ENCODE peak calls at places on chromosome 10, in nine cellular contexts. C is BJ, B is heart right ventricle, T is fibroblast of the aortic adventitia, P is AG04450, I is neural crest cell, Z is GM13977, M is Calu3, O is A549. R is an unnamed sample.

GRCh38 chr10:116907588-116907987 is 58.3 kb downstream of the ENO4 start:
- DNase-seq in C (no peak), B (no peak), T (no peak), P (no peak), I (no peak), Z (no peak), M (no peak), O (no peak), R (no peak)

GRCh38 chr10:8248868-8249267 is 194.4 kb downstream of the GATA3 start:
- DNase-seq in C (no peak), B (no peak), T (no peak), P (no peak), I (no peak), Z (no peak), M (no peak), O (no peak), R (no peak)

GRCh38 chr10:4240641-4241197 is 455.7 kb upstream of the KLF6 start:
- DNase-seq in C (peak), B (no peak), T (peak), P (peak), I (no peak), Z (no peak), M (no peak), O (no peak), R (no peak)

GRCh38 chr10:73648975-73649829 is 6.6 kb downstream of the SYNPO2L start:
- DNase-seq in C (no peak), B (no peak), T (no peak), P (no peak), I (no peak), Z (no peak), M (no peak), O (no peak), R (no peak)

GRCh38 chr10:72337039-72337629 is 17.6 kb downstream of the DNAJB12 start:
- DNase-seq in C (no peak), B (peak), T (peak), P (no peak), I (peak), Z (peak), M (peak), O (peak), R (peak)

GRCh38 chr10:129909080-129909479 is 55.0 kb downstream of the EBF3 start:
- DNase-seq in C (no peak), B (no peak), T (no peak), P (no peak), I (no peak), Z (no peak), M (no peak), O (no peak), R (no peak)

GRCh38 chr10:100009283-100009792 is 409 bp downstream of the DNMBP start:
- DNase-seq in C (no peak), B (peak), T (peak), P (no peak), I (peak), Z (no peak), M (no peak), O (peak), R (no peak)

GRCh38 chr10:79146611-79147130 is 77.9 kb downstream of the ZMIZ1 start:
- DNase-seq in C (no peak), B (peak), T (peak), P (no peak), I (no peak), Z (no peak), M (no peak), O (no peak), R (no peak)

GRCh38 chr10:119542990-119543813 is 683 bp upstream of the RGS10 start:
- DNase-seq in C (no peak), B (peak), T (peak), P (no peak), I (peak), Z (peak), M (peak), O (peak), R (no peak)

GRCh38 chr10:2980116-2980515 is 87.2 kb upstream of the PFKP start:
- DNase-seq in C (no peak), B (no peak), T (peak), P (no peak), I (no peak), Z (no peak), M (no peak), O (no peak), R (no peak)

GRCh38 chr10:7234109-7234508 is 176.7 kb downstream of the SFMBT2 start:
- DNase-seq in C (no peak), B (no peak), T (no peak), P (no peak), I (no peak), Z (no peak), M (no peak), O (no peak), R (no peak)

GRCh38 chr10:76546411-76546810 is 1091.2 kb downstream of the KCNMA1 start:
- DNase-seq in C (no peak), B (no peak), T (no peak), P (no peak), I (no peak), Z (no peak), M (no peak), O (no peak), R (no peak)

GRCh38 chr10:130337305-130337640 is 201.1 kb downstream of the GLRX3 start:
- DNase-seq in C (no peak), B (no peak), T (no peak), P (no peak), I (no peak), Z (no peak), M (no peak), O (no peak), R (no peak)

GRCh38 chr10:123039632-123039930 is 30.8 kb downstream of the ACADSB start:
- DNase-seq in C (no peak), B (no peak), T (no peak), P (no peak), I (no peak), Z (no peak), M (no peak), O (no peak), R (no peak)

GRCh38 chr10:129883637-129884389 is 80.3 kb downstream of the EBF3 start:
- DNase-seq in C (no peak), B (no peak), T (no peak), P (no peak), I (no peak), Z (no peak), M (no peak), O (no peak), R (no peak)

GRCh38 chr10:13453896-13454295 is 74.9 kb downstream of the BEND7 start:
- DNase-seq in C (no peak), B (no peak), T (no peak), P (no peak), I (no peak), Z (no peak), M (peak), O (no peak), R (no peak)

GRCh38 chr10:13448216-13448615 is 80.6 kb downstream of the BEND7 start:
- DNase-seq in C (no peak), B (no peak), T (peak), P (no peak), I (no peak), Z (no peak), M (no peak), O (no peak), R (no peak)

GRCh38 chr10:13449296-13449695 is 79.5 kb downstream of the BEND7 start:
- DNase-seq in C (no peak), B (no peak), T (no peak), P (no peak), I (no peak), Z (no peak), M (no peak), O (no peak), R (peak)

DNA sequence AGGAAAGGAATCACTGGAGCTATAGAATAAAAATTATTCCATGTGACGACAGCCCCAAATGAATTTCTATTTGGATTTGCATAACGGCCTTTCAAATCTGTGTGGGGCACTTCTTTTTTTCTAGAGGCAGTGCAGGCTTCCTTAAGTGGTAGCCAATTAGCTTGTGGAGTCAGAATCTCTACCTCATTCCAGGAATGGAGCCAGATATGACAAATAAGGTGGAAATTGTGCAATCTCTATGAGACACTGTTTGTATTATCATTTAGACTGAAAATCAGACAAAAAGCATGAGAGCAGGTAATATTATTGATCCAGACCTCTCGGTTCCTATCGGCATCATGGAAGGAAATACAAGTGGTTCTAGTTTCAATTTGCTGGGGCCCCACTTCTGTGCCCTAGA is 78.7 kb downstream of the BEND7 start:
- DNase-seq in C (peak), B (no peak), T (peak), P (no peak), I (no peak), Z (no peak), M (no peak), O (no peak), R (no peak)
- TF ChIP-seq CTCF in C (no peak), B (no peak), T (no peak), P (no peak), I (no peak), Z (no peak), M (no peak), O (no peak), R (no peak)

DNA sequence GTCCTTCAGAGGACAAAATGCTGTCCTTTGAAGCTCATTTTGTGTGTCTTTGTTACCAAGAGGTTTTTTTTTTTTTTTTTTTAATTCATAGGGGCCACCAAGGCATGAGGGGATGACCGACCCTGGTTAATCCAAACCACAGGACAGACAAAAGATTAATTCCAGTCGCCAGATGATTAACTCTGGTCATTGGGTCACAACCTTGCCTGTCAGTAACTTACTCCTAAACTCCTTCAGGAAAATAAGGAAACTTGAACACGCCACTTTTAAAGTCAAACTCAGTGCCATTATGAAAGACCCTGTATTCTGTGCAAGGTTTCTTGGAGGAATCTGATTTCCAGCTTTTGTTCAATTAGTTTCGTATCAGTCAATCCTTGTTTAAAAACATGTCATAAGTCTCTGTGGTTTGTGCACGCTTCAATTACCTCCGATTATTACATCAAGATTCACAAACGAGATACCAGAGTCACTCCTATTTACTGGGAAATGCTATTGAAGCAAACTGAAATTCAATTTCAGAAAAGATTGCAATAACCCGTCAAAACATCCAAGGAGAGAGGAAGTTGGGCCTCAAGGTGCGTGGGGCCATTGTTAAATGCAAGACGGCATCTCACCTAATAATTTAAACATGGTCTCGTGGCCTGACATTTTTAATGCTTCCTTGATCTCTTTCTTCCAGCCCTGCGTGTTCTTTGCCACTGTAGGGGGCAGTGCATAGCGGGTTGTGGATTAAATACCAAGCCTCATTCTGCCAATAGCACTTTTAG is 44.0 kb downstream of the NRP1 start:
- DNase-seq in C (no peak), B (no peak), T (no peak), P (no peak), I (no peak), Z (no peak), M (peak), O (peak), R (no peak)
- TF ChIP-seq CTCF in C (no peak), B (peak), T (peak), P (no peak), I (peak), Z (no peak), M (no peak), O (peak), R (peak)

GRCh38 chr10:75405201-75406143 is 3.9 kb upstream of the ZNF503 start:
- DNase-seq in C (no peak), B (no peak), T (peak), P (no peak), I (peak), Z (no peak), M (peak), O (no peak), R (peak)

GRCh38 chr10:75407716-75408511 is 6.3 kb upstream of the ZNF503 start:
- DNase-seq in C (no peak), B (peak), T (peak), P (no peak), I (peak), Z (peak), M (no peak), O (no peak), R (no peak)

GRCh38 chr10:75404335-75405200 is 3.0 kb upstream of the ZNF503 start:
- DNase-seq in C (no peak), B (peak), T (peak), P (no peak), I (peak), Z (no peak), M (peak), O (no peak), R (no peak)

GRCh38 chr10:75407296-75407715 is 5.7 kb upstream of the ZNF503 start:
- DNase-seq in C (no peak), B (no peak), T (no peak), P (no peak), I (peak), Z (peak), M (no peak), O (no peak), R (no peak)

DNA sequence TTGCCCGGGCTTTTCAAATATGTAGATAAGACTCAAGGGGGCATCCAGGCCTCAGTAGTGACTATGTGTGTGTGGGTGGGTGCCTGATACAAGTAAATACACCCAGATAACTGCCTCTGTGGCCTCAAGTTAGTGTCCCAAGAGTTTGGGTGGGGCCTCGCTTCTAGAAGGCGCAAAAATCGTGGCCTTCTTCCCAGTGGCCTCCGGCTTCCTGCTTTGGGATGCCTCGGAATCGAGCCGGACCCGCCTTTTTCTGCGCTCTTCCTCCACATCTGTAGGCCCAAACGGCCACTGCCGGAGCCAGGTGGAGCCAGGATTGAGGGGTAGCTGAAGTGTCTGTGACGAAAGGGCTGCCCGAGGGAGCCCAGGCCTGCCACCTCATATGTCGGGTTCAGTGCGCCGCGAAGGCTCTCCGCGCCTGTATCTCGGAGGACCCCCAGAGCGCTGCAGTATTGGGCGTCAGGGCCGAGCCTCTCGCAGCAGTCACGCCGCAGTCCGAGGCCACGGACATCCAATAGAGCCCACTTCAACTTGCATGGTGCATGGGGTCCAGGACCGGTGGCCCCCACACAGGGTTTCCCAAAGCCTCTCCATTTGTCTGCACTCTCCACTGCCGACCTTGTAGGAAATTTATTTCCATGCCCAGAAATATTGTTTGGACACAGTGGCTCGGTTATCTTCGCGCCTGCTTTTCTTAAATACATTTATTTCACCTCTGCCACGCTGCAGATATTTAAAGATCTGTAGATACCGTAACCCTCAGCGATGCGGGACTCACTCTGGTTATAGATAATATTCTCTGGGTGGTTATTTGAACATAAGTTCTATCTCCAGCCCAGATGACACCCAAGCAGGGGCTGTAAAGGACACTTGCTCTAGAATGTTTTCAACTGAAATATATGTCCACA is 4.8 kb upstream of the ZNF503 start:
- DNase-seq in C (no peak), B (no peak), T (peak), P (no peak), I (peak), Z (no peak), M (no peak), O (no peak), R (no peak)
- TF ChIP-seq CTCF in C (no peak), B (no peak), T (no peak), P (no peak), I (no peak), Z (no peak), M (no peak), O (no peak), R (no peak)

DNA sequence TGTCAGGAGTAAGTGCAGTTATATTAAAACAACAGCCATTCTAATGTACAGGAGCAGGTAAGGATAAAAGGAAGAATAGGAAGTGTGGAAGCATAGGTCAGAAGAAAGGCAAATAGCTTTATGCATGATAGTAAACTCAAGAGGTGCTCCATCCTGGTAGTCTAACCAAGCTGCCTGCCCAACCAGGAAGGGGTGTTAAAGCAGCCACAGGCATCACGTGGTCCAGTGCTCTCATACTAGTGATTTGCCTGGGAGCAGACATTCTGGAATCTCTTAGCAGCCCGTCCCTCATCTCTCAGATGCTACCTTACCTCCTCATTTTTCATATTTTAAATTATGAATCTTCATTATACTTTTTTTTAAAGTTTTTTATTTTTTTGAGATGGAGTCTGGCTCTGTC is 18.5 kb downstream of the ABRAXAS2 start:
- DNase-seq in C (no peak), B (no peak), T (no peak), P (no peak), I (no peak), Z (no peak), M (no peak), O (no peak), R (no peak)
- TF ChIP-seq CTCF in C (no peak), B (no peak), T (no peak), P (no peak), I (no peak), Z (no peak), M (no peak), O (no peak), R (no peak)

GRCh38 chr10:96560970-96561887 is 25.6 kb downstream of the TM9SF3 start:
- DNase-seq in C (no peak), B (no peak), T (peak), P (no peak), I (no peak), Z (no peak), M (no peak), O (no peak), R (no peak)
- TF ChIP-seq CTCF in C (no peak), B (no peak), T (no peak), P (no peak), I (no peak), Z (no peak), M (no peak), O (no peak), R (no peak)

GRCh38 chr10:109743141-109744120 is 179.9 kb downstream of the XPNPEP1 start:
- DNase-seq in C (no peak), B (no peak), T (no peak), P (no peak), I (no peak), Z (no peak), M (no peak), O (no peak), R (no peak)
- TF ChIP-seq CTCF in C (no peak), B (no peak), T (no peak), P (no peak), I (no peak), Z (no peak), M (no peak), O (no peak), R (no peak)

GRCh38 chr10:125159932-125160855 is at the start of gene CTBP2:
- DNase-seq in C (no peak), B (peak), T (peak), P (no peak), I (peak), Z (peak), M (peak), O (peak), R (no peak)

GRCh38 chr10:125162181-125162906 is 2.0 kb upstream of the CTBP2 start:
- DNase-seq in C (no peak), B (no peak), T (no peak), P (no peak), I (no peak), Z (no peak), M (no peak), O (no peak), R (no peak)

GRCh38 chr10:125159486-125159931 is 854 bp downstream of the CTBP2 start:
- DNase-seq in C (no peak), B (peak), T (no peak), P (no peak), I (no peak), Z (peak), M (no peak), O (peak), R (no peak)

GRCh38 chr10:125161570-125162139 is 1.3 kb upstream of the CTBP2 start:
- DNase-seq in C (no peak), B (peak), T (peak), P (no peak), I (no peak), Z (no peak), M (no peak), O (no peak), R (no peak)

GRCh38 chr10:125160856-125161569 is 650 bp upstream of the CTBP2 start:
- DNase-seq in C (no peak), B (peak), T (peak), P (peak), I (peak), Z (peak), M (peak), O (peak), R (peak)
- TF ChIP-seq CTCF in C (no peak), B (no peak), T (peak), P (no peak), I (no peak), Z (peak), M (no peak), O (no peak), R (no peak)

R was measured in D721Med.